ENCODE peak calls at places on chromosomes 1 and 21, in four cellular contexts. M, F, H and D are unnamed samples.

GRCh38 chr1:7390604-7391000 is 380.5 kb upstream of the VAMP3 start:
- DNase-seq in M (no peak), F (no peak), H (no peak), D (no peak)

GRCh38 chr1:194929376-194929775 is 1678.9 kb downstream of the KCNT2 start:
- DNase-seq in F (no peak), M (no peak), H (no peak), D (no peak)

GRCh38 chr1:44924835-44925464 is 61.4 kb downstream of the EIF2B3 start:
- DNase-seq in F (no peak), H (peak), M (peak), D (no peak)

GRCh38 chr1:235022341-235023196 is 106.1 kb downstream of the TOMM20 start:
- DNase-seq in M (no peak), H (peak), F (no peak), D (no peak)

GRCh38 chr1:226912587-226913176 is 27.4 kb upstream of the COQ8A start:
- DNase-seq in M (peak), H (peak), F (peak), D (peak)

GRCh38 chr1:157045251-157046218 is at the start of gene ARHGEF11:
- DNase-seq in F (no peak), M (peak), H (peak), D (peak)

GRCh38 chr1:152252157-152252556 is 28.2 kb upstream of the HRNR start:
- DNase-seq in F (no peak), H (no peak), M (no peak), D (no peak)

GRCh38 chr1:206982216-206982615 is 12.0 kb upstream of the FCAMR start:
- DNase-seq in H (peak), M (peak), F (no peak), D (peak)

GRCh38 chr1:110280126-110280525 is 59.1 kb upstream of the RBM15 start:
- DNase-seq in M (no peak), H (peak), F (no peak), D (no peak)

DNA sequence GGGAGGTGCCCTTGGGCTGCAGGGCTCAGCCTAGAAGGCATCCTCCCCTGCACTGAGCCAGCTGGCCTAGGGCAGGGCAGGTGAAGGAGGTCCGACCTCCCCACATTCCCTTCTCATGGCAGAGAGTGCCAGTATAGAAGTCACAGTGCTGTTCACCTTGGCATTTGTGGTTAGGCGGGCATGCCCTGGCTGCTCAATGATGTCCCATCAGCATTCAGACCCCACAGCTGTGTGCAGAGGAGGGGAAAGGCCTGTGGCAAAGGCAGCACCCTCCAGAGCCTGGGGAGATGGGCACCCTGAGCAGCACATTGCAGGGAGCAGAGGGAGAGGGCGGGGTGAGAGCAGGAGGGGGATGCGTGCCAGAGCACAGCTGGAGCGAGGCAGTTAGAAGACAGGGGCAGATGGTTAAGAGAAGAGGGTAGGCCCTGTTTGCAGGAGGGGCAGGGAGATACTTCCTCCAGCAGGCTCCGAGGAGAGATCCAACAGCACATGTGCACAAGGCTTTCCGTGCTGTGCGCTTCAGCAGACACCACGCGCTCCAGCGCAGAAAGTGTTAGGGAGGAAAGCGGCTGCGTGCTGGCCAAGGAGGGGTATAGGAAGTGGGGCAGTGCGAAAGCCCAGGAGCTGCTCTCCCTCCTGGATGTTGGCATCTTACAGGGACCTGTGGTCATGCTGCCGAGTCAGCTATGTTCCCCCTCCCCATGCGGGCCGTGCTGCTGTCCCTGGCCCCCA is 43.7 kb upstream of the COL6A1 start:
- DNase-seq in F (no peak), H (no peak), M (no peak), D (no peak)
- TF ChIP-seq ESRRA in F (no peak), H (no peak), M (no peak), D (no peak)

DNA sequence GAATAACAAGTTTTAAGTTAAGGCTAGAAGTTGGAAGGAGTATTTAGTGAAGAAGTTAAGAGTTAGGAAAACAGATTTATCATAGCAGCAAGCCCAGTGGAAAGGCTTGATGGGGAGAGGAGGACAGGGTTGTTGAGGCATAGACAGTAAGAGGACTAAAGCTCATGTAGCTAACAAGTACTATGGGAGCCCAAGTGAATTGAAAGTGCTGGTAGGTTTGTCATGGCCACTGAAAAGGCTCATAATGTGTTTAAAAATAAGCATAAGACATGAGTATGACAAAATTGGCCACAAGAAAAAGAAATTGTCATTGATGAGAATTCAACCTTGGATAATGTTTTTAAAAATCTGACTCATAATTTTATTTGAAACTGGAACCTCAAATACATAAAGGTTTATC is 49.2 kb upstream of the CRB1 start:
- DNase-seq in F (no peak), H (no peak), M (no peak), D (no peak)
- TF ChIP-seq SP1 in F (no peak), H (no peak), M (no peak), D (no peak)

GRCh38 chr1:99644302-99645004 is 1.5 kb upstream of the PALMD start:
- DNase-seq in F (peak), M (no peak), H (no peak), D (no peak)

GRCh38 chr1:99645199-99645598 is 714 bp upstream of the PALMD start:
- DNase-seq in M (peak), H (peak), F (no peak), D (no peak)

GRCh38 chr1:99641558-99641957 is 4.4 kb upstream of the PALMD start:
- DNase-seq in H (no peak), M (no peak), F (no peak), D (no peak)

GRCh38 chr1:99642053-99642452 is 3.9 kb upstream of the PALMD start:
- DNase-seq in F (no peak), M (no peak), H (peak), D (no peak)

GRCh38 chr1:99643021-99643779 is 2.7 kb upstream of the PALMD start:
- DNase-seq in H (no peak), M (no peak), F (no peak), D (no peak)
- TF ChIP-seq ESRRA in H (no peak), M (no peak), F (no peak), D (no peak)

DNA sequence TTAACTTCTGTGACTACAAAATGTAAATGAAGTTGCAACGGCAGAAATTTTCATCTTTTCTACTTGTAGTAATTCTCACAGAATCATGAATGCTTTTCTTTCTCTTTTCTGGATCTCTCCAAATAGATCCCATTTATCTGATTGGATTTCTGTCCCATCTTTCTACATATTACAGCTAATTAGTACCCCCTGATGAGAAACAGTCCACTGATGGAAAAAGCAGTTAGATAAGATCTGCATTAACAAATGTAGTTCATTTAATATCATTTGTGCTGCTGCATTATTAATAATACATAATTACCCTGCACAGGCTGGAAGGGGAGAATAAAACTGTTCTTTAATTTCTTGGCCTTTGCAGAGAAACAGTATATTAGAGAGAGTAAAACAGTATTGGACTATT is 289.3 kb downstream of the TTLL7 start:
- DNase-seq in F (no peak), M (no peak), H (no peak), D (no peak)
- TF ChIP-seq SP1 in F (no peak), M (no peak), H (no peak), D (no peak)

DNA sequence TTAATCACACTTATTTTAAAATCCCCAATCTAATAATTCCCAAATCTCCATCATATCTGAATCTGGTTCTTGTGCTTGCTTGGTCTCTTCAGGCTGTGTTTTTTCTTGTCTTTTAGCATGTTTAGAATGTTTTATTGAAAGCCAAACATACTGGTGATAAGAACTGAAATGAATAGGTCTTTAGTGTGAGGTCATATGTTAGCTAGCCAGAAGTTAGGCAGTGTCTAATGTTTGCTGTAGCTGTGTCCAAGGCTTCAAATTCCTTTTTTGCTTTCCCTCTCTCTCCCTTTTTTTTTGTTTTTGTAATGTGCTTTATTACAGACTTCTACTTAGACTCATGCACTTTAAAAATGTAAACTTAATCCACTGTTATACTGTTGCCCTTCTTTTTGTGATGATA is 725.2 kb downstream of the BRINP3 start:
- DNase-seq in F (no peak), M (no peak), H (no peak), D (no peak)
- TF ChIP-seq ESRRA in F (no peak), M (no peak), H (no peak), D (no peak)

DNA sequence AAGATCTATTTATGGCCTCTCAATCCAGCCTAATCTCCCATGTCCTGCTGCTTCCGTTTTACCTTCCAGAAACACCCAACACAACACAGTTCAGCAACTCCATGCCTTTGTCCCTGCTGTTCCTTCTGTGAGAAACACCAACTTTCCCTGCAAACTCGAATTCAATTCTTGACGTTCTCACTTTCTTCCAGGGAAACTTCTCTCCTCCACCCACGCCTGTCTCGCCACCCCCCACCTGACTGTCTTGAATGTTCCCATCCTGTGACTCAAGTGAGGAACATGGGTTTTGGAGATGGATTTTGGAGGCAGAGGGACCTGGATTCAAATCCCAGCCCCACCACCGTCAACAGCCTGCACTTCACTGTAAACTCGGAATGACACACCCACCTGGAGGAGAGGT is 44.8 kb downstream of the GRHL3 start:
- DNase-seq in H (no peak), F (no peak), M (no peak), D (no peak)
- TF ChIP-seq SP1 in H (no peak), F (no peak), M (no peak), D (no peak)

GRCh38 chr1:165070675-165071074 is 285.8 kb downstream of the LMX1A start:
- DNase-seq in F (no peak), H (no peak), M (no peak), D (no peak)

GRCh38 chr1:165069829-165070228 is 286.7 kb downstream of the LMX1A start:
- DNase-seq in M (no peak), F (no peak), H (no peak), D (no peak)

GRCh38 chr1:165068716-165069115 is 287.8 kb downstream of the LMX1A start:
- DNase-seq in F (no peak), H (no peak), M (no peak), D (no peak)

GRCh38 chr1:165075725-165076370 is 280.7 kb downstream of the LMX1A start:
- DNase-seq in H (peak), F (no peak), M (peak), D (peak)

GRCh38 chr1:165073402-165074007 is 283.0 kb downstream of the LMX1A start:
- DNase-seq in H (peak), F (no peak), M (peak), D (no peak)
- TF ChIP-seq ESRRA in H (no peak), F (no peak), M (no peak), D (no peak)